ENCODE peak calls at places on chromosomes 3 and 15, in seven cellular contexts. M is HCT116, X is HepG2, O is SK-N-SH, L is K562, I is H1, W is GM12878. V is an unnamed sample.

GRCh38 chr15:52677593-52677992 is 1.6 kb downstream of the ATOSA start:
- DNase-seq in I (no peak), O (peak; percentile 11), X (no peak), W (peak; percentile 46), M (no peak), L (no peak), V (no peak)

GRCh38 chr3:16399473-16399872 is 114.0 kb downstream of the RFTN1 start:
- DNase-seq in M (no peak), X (no peak), W (no peak), O (peak; percentile 54), I (no peak), L (no peak), V (no peak)

GRCh38 chr3:45906681-45907220 is 20.4 kb downstream of the CCR9 start:
- DNase-seq in M (no peak), X (peak; percentile 8), I (no peak), O (peak; percentile 42), L (peak; percentile 40), W (no peak), V (no peak)

GRCh38 chr15:101050647-101051290 is 131.6 kb downstream of the LRRK1 start:
- DNase-seq in O (peak; percentile 14), M (no peak), L (no peak), X (no peak), I (peak; percentile 39), W (no peak), V (no peak)

GRCh38 chr3:45688194-45688881 is 858 bp upstream of the SACM1L start:
- DNase-seq in O (peak; percentile 64), W (no peak), M (no peak), X (peak; percentile 29), I (peak; percentile 76), L (peak; percentile 66), V (no peak)

GRCh38 chr3:20125912-20126311 is 60.1 kb downstream of the SGO1 start:
- DNase-seq in O (no peak), I (no peak), M (no peak), W (peak; percentile 71), L (no peak), X (no peak), V (no peak)

GRCh38 chr3:51961011-51961410 is 5.8 kb downstream of the GPR62 start:
- DNase-seq in I (no peak), L (no peak), O (no peak), X (no peak), W (no peak), M (no peak), V (no peak)

GRCh38 chr3:128133273-128133883 is 9.8 kb upstream of the RUVBL1 start:
- DNase-seq in M (peak; percentile 36), W (no peak), L (no peak), O (peak; percentile 44), I (peak; percentile 72), X (peak; percentile 47), V (no peak)

GRCh38 chr15:55289011-55289572 is 521 bp downstream of the RAB27A start:
- DNase-seq in I (peak; percentile 60), W (no peak), M (no peak), L (peak; percentile 21), X (peak; percentile 21), O (no peak), V (peak; percentile 27)

GRCh38 chr3:160280836-160281235 is 55.6 kb downstream of the C3orf80 start:
- DNase-seq in I (no peak), L (no peak), X (no peak), O (no peak), M (no peak), W (no peak), V (no peak)

GRCh38 chr3:25664066-25664809 is 469 bp downstream of the TOP2B start:
- DNase-seq in M (peak; percentile 3), L (peak; percentile 79), X (peak; percentile 29), O (peak; percentile 74), I (peak; percentile 68), W (no peak), V (peak; percentile 58)

GRCh38 chr3:119333773-119334492 is 39.8 kb downstream of the ARHGAP31 start:
- DNase-seq in M (no peak), W (no peak), X (no peak), L (no peak), I (no peak), O (peak; percentile 37), V (no peak)

GRCh38 chr3:119330181-119330580 is 36.0 kb downstream of the ARHGAP31 start:
- DNase-seq in W (no peak), I (no peak), X (no peak), M (no peak), L (no peak), O (no peak), V (no peak)

GRCh38 chr3:119330858-119331257 is 36.7 kb downstream of the ARHGAP31 start:
- DNase-seq in O (peak; percentile 46), M (no peak), L (no peak), X (no peak), I (no peak), W (no peak), V (no peak)

GRCh38 chr3:119329551-119329950 is 35.4 kb downstream of the ARHGAP31 start:
- DNase-seq in W (no peak), M (no peak), X (no peak), L (no peak), I (no peak), O (no peak), V (no peak)

GRCh38 chr3:119331661-119332060 is 37.5 kb downstream of the ARHGAP31 start:
- DNase-seq in W (no peak), O (no peak), L (no peak), I (no peak), M (no peak), X (no peak), V (no peak)
- TF ChIP-seq JUND in W (no peak), O (no peak), L (no peak), I (no peak), M (no peak), X (no peak), V (no peak)

DNA sequence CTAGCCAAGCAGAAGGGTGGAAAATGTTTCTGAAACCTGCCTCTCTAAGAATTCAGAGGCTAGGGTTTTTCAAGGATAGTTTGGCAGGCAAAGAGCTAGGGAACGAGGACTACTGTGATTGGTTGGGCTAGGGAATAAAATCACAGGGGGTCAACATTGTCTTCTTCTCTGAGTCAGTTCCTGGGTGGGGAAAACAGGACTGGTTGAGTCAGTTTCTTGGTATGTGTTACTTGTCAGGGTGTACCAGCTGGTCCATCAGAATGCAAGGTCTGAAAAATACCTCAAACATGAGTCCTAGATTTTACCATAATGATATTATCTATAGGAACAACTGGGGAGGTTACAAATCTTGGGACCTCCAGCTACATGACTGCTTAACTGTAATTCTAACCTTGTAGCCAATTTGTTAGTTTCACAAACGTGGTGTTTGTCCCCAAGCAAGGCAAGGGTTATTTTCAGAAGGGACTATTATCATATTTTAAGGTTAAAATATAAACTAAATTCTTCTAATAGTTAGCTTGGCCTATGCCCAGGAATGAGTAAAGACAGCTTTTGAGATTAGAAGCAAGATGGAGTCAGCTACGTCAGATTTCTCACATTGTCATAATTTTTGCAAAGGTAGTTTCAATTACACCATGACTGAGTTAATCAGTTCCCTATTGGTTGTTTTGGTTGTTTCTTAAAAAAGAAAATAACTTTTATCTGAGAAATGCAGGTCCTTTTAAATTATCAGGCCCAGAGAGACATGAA is 231.5 kb downstream of the ALCAM start:
- DNase-seq in I (no peak), W (no peak), M (peak; percentile 37), O (no peak), L (no peak), X (no peak), V (peak; percentile 2)
- TF ChIP-seq JUND in I (no peak), W (no peak), M (peak; percentile 66), O (peak; percentile 94), L (no peak), X (no peak), V (no peak)

DNA sequence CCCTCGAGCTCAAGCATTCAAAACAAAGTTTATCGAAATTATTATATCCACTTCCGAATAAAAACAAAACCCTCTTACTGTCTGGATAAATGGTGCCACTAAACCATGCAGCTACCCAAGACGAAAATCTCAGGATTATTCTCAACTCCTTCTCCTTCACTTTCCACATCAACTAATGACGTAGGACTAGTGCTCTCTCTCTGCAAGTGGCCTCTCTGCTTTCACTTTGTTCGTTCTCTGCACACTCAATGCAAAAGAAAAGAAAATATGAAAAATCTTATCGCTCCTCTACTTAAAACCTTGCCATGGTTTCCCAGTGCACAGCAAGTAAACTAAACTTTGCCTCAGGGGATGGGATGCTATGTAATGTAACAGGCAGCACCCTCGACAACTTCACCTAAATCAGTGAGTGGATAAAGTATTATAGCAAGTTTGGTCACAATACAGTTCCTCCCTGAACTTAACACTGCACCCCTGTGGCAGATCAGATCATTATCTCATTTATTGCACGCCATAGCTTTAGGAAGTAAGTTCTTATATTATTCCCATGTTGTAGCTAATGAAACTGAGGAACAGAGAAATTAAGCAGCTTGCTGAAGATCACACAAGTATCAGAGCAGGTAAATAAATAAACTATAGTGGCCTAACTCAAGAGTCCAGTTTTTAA is 262.7 kb upstream of the GADL1 start:
- DNase-seq in L (no peak), M (no peak), X (no peak), W (no peak), I (no peak), O (no peak), V (no peak)
- TF ChIP-seq JUND in L (no peak), M (no peak), X (no peak), W (no peak), I (no peak), O (no peak), V (no peak)

DNA sequence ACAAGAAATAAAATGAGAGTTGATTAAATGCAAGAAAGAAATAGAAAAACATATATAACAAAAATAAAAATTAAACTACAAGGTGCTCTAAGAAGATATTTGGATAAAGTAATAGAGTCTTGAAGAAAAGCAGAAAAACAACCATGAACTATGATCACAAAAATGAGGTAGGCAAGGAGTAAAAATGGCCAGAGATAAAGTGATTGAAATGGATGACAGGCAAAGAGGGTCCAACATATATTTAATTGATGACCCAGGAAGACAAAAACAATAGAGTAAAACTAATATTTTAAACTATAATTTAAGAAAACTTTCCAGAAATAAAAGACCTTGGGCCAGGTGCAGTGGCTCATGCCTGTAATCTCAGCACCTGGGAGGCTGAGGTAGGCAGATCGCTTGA is 22.1 kb upstream of the WDR49 start:
- DNase-seq in I (no peak), L (no peak), M (no peak), W (no peak), O (no peak), X (no peak), V (no peak)
- TF ChIP-seq JUND in I (no peak), L (no peak), M (no peak), W (no peak), O (no peak), X (no peak), V (no peak)

DNA sequence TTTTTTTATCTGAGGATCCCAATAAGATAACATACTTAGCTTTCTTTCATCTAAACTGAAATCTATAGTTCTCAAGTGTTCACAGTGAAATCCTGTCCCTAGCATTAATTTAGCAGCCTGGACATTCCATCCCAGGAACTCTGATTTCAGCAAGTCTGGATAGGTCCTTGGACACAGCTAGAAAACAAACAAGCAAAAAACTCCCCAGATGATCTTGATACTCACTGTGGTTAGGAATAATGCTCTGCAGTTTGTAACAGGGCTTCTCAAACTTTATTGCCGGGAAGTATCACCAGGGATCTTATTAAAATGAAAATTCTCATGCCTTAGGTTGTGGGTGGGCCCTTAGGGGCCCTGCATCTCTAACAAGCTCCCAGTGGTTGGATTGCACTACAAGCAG is 24.3 kb downstream of the THBS1 start:
- DNase-seq in X (no peak), W (no peak), I (no peak), L (no peak), M (no peak), O (no peak), V (peak; percentile 65)
- TF ChIP-seq JUND in X (no peak), W (no peak), I (no peak), L (no peak), M (no peak), O (no peak), V (peak; percentile 64)

V was measured in T47D.